ENCODE peak calls at places on chromosomes 4 and X, in ten cellular contexts. One of them, this sample, is unnamed.

GRCh38 chr4:161419822-161420221 is 744.0 kb downstream of the FSTL5 start:
- DNase-seq in Panc1: no peak
- DNase-seq in HCT116: no peak
- DNase-seq in AG09309: no peak
- DNase-seq in fibroblast of the aortic adventitia: no peak
- DNase-seq in lower leg skin: no peak
- DNase-seq in mucosa of descending colon: peak
- DNase-seq in heart left ventricle: no peak
- DNase-seq in retinal pigment epithelial cell: no peak
- DNase-seq in cardiac muscle cell: no peak
- DNase-seq in this sample: no peak

GRCh38 chr4:142959156-142959555 is 113.1 kb upstream of the INPP4B start:
- DNase-seq in cardiac muscle cell: no peak
- DNase-seq in mucosa of descending colon: no peak
- DNase-seq in HCT116: no peak
- DNase-seq in retinal pigment epithelial cell: peak
- DNase-seq in lower leg skin: no peak
- DNase-seq in fibroblast of the aortic adventitia: no peak
- DNase-seq in heart left ventricle: no peak
- DNase-seq in AG09309: no peak
- DNase-seq in Panc1: no peak
- DNase-seq in this sample: no peak

GRCh38 chr4:7956306-7957112 is 16.8 kb upstream of the AFAP1 start:
- DNase-seq in heart left ventricle: peak
- DNase-seq in fibroblast of the aortic adventitia: peak
- DNase-seq in mucosa of descending colon: no peak
- DNase-seq in lower leg skin: no peak
- DNase-seq in HCT116: no peak
- DNase-seq in cardiac muscle cell: no peak
- DNase-seq in Panc1: no peak
- DNase-seq in AG09309: no peak
- DNase-seq in retinal pigment epithelial cell: no peak
- DNase-seq in this sample: no peak

GRCh38 chrX:19683817-19684216 is 168.5 kb upstream of the MAP3K15 start:
- DNase-seq in HCT116: no peak
- DNase-seq in lower leg skin: no peak
- DNase-seq in fibroblast of the aortic adventitia: no peak
- DNase-seq in mucosa of descending colon: no peak
- DNase-seq in retinal pigment epithelial cell: no peak
- DNase-seq in heart left ventricle: no peak
- DNase-seq in cardiac muscle cell: no peak
- DNase-seq in Panc1: no peak
- DNase-seq in AG09309: no peak
- DNase-seq in this sample: no peak

GRCh38 chr4:181810658-181811057 is 432.5 kb upstream of the TENM3 start:
- DNase-seq in AG09309: no peak
- DNase-seq in cardiac muscle cell: no peak
- DNase-seq in heart left ventricle: no peak
- DNase-seq in mucosa of descending colon: no peak
- DNase-seq in lower leg skin: no peak
- DNase-seq in retinal pigment epithelial cell: no peak
- DNase-seq in HCT116: no peak
- DNase-seq in Panc1: no peak
- DNase-seq in fibroblast of the aortic adventitia: no peak
- DNase-seq in this sample: no peak

GRCh38 chr4:2591189-2591588 is 54.7 kb downstream of the FAM193A start:
- DNase-seq in HCT116: no peak
- DNase-seq in heart left ventricle: no peak
- DNase-seq in AG09309: peak
- DNase-seq in cardiac muscle cell: peak
- DNase-seq in fibroblast of the aortic adventitia: peak
- DNase-seq in Panc1: no peak
- DNase-seq in mucosa of descending colon: no peak
- DNase-seq in retinal pigment epithelial cell: peak
- DNase-seq in lower leg skin: no peak
- DNase-seq in this sample: no peak

GRCh38 chr4:71261001-71261400 is 77.8 kb upstream of the SLC4A4 start:
- DNase-seq in lower leg skin: no peak
- DNase-seq in mucosa of descending colon: no peak
- DNase-seq in heart left ventricle: peak
- DNase-seq in HCT116: no peak
- DNase-seq in retinal pigment epithelial cell: no peak
- DNase-seq in cardiac muscle cell: no peak
- DNase-seq in AG09309: no peak
- DNase-seq in Panc1: no peak
- DNase-seq in fibroblast of the aortic adventitia: no peak
- DNase-seq in this sample: no peak

GRCh38 chr4:144504853-144505252 is 141.1 kb upstream of the HHIP start:
- DNase-seq in heart left ventricle: no peak
- DNase-seq in mucosa of descending colon: no peak
- DNase-seq in fibroblast of the aortic adventitia: no peak
- DNase-seq in AG09309: no peak
- DNase-seq in lower leg skin: no peak
- DNase-seq in retinal pigment epithelial cell: no peak
- DNase-seq in HCT116: no peak
- DNase-seq in Panc1: no peak
- DNase-seq in cardiac muscle cell: no peak
- DNase-seq in this sample: no peak

GRCh38 chr4:17758459-17758858 is 23.0 kb downstream of the FAM184B start:
- DNase-seq in lower leg skin: no peak
- DNase-seq in fibroblast of the aortic adventitia: no peak
- DNase-seq in AG09309: no peak
- DNase-seq in Panc1: no peak
- DNase-seq in retinal pigment epithelial cell: no peak
- DNase-seq in HCT116: no peak
- DNase-seq in heart left ventricle: no peak
- DNase-seq in cardiac muscle cell: no peak
- DNase-seq in mucosa of descending colon: no peak
- DNase-seq in this sample: no peak

GRCh38 chr4:186192068-186192751 is 843 bp downstream of the CYP4V2 start:
- DNase-seq in heart left ventricle: peak
- DNase-seq in fibroblast of the aortic adventitia: peak
- DNase-seq in Panc1: no peak
- DNase-seq in mucosa of descending colon: peak
- DNase-seq in AG09309: no peak
- DNase-seq in cardiac muscle cell: peak
- DNase-seq in lower leg skin: peak
- DNase-seq in HCT116: no peak
- DNase-seq in retinal pigment epithelial cell: no peak
- DNase-seq in this sample: no peak

GRCh38 chr4:139256349-139256748 is 23.7 kb downstream of the MGARP start:
- DNase-seq in mucosa of descending colon: no peak
- DNase-seq in cardiac muscle cell: no peak
- DNase-seq in HCT116: no peak
- DNase-seq in fibroblast of the aortic adventitia: no peak
- DNase-seq in lower leg skin: no peak
- DNase-seq in heart left ventricle: no peak
- DNase-seq in AG09309: no peak
- DNase-seq in Panc1: no peak
- DNase-seq in retinal pigment epithelial cell: no peak
- DNase-seq in this sample: no peak

GRCh38 chr4:60962286-60962685 is 237.8 kb upstream of the ADGRL3 start:
- DNase-seq in AG09309: no peak
- DNase-seq in heart left ventricle: no peak
- DNase-seq in fibroblast of the aortic adventitia: no peak
- DNase-seq in cardiac muscle cell: no peak
- DNase-seq in lower leg skin: no peak
- DNase-seq in mucosa of descending colon: no peak
- DNase-seq in HCT116: no peak
- DNase-seq in Panc1: no peak
- DNase-seq in retinal pigment epithelial cell: no peak
- DNase-seq in this sample: no peak

DNA sequence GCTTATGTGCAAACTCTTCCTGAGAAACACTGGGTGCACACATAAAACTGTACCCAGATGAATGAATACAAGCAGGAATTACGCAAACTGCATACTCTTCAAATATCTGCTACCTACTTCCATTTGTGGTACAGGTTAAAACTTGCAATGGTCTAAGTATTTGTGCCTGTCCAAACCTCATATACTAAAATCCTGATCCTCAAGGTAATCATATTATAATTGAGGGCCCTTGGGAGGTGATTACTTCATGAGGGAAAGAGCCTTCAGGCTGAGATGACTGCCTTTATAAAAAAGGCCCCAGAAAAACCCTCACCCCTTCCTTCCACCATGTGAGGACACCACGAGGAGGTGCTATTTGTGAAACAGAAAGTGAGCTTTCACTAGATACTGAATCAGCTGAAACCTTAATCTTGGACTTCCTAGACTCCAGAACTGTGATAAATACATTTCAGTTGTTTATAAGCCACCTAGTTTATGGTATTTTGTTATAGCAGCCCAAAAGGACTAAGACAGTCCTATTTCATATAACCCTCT is 1977.2 kb downstream of the PCDH7 start:
- DNase-seq in HCT116: no peak
- DNase-seq in fibroblast of the aortic adventitia: no peak
- DNase-seq in retinal pigment epithelial cell: no peak
- DNase-seq in mucosa of descending colon: no peak
- DNase-seq in AG09309: no peak
- DNase-seq in heart left ventricle: no peak
- DNase-seq in Panc1: no peak
- DNase-seq in cardiac muscle cell: no peak
- DNase-seq in lower leg skin: no peak
- DNase-seq in this sample: no peak
- TF ChIP-seq CTCF in HCT116: peak
- TF ChIP-seq CTCF in fibroblast of the aortic adventitia: no peak
- TF ChIP-seq CTCF in retinal pigment epithelial cell: no peak
- TF ChIP-seq CTCF in mucosa of descending colon: no peak
- TF ChIP-seq CTCF in AG09309: no peak
- TF ChIP-seq CTCF in heart left ventricle: no peak
- TF ChIP-seq CTCF in Panc1: no peak
- TF ChIP-seq CTCF in cardiac muscle cell: no peak
- TF ChIP-seq CTCF in lower leg skin: no peak
- TF ChIP-seq CTCF in this sample: no peak

GRCh38 chr4:6702761-6703160 is 6.9 kb downstream of the MRFAP1L1 start:
- DNase-seq in retinal pigment epithelial cell: no peak
- DNase-seq in lower leg skin: no peak
- DNase-seq in fibroblast of the aortic adventitia: no peak
- DNase-seq in Panc1: no peak
- DNase-seq in cardiac muscle cell: no peak
- DNase-seq in heart left ventricle: no peak
- DNase-seq in HCT116: no peak
- DNase-seq in mucosa of descending colon: no peak
- DNase-seq in AG09309: no peak
- DNase-seq in this sample: no peak

GRCh38 chr4:6699903-6700302 is 6.2 kb downstream of the S100P start:
- DNase-seq in cardiac muscle cell: no peak
- DNase-seq in heart left ventricle: no peak
- DNase-seq in retinal pigment epithelial cell: no peak
- DNase-seq in mucosa of descending colon: no peak
- DNase-seq in fibroblast of the aortic adventitia: no peak
- DNase-seq in lower leg skin: no peak
- DNase-seq in Panc1: no peak
- DNase-seq in AG09309: no peak
- DNase-seq in HCT116: no peak
- DNase-seq in this sample: no peak

GRCh38 chr4:6705638-6706037 is 4.0 kb downstream of the MRFAP1L1 start:
- DNase-seq in cardiac muscle cell: no peak
- DNase-seq in retinal pigment epithelial cell: no peak
- DNase-seq in Panc1: no peak
- DNase-seq in HCT116: no peak
- DNase-seq in AG09309: no peak
- DNase-seq in mucosa of descending colon: no peak
- DNase-seq in fibroblast of the aortic adventitia: no peak
- DNase-seq in lower leg skin: no peak
- DNase-seq in heart left ventricle: no peak
- DNase-seq in this sample: no peak

GRCh38 chr4:6703786-6704185 is 5.9 kb downstream of the MRFAP1L1 start:
- DNase-seq in Panc1: no peak
- DNase-seq in mucosa of descending colon: no peak
- DNase-seq in HCT116: no peak
- DNase-seq in lower leg skin: no peak
- DNase-seq in AG09309: no peak
- DNase-seq in cardiac muscle cell: no peak
- DNase-seq in fibroblast of the aortic adventitia: no peak
- DNase-seq in heart left ventricle: no peak
- DNase-seq in retinal pigment epithelial cell: no peak
- DNase-seq in this sample: no peak

DNA sequence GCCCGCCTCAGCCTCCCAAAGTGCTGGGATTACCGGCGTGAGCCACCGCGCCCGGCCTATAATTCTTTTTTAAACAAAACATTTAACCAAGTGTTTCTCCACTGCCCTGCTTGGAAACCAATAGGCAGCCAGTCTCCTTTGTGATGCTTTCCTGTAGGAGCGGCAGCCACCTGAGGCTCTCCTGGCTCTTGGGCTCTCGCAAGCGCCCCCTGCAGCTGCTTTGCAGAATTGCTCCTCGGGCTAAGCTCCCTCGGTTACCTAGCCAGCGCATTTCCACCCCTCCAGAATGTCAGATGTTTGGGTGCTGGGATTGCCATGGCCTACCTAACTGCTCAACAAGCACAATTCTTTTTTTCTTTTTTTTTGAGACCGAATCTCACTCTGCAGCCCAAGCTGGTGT is 7.7 kb downstream of the S100P start:
- DNase-seq in AG09309: no peak
- DNase-seq in Panc1: no peak
- DNase-seq in lower leg skin: no peak
- DNase-seq in HCT116: no peak
- DNase-seq in heart left ventricle: no peak
- DNase-seq in fibroblast of the aortic adventitia: no peak
- DNase-seq in retinal pigment epithelial cell: no peak
- DNase-seq in cardiac muscle cell: no peak
- DNase-seq in mucosa of descending colon: no peak
- DNase-seq in this sample: no peak
- TF ChIP-seq CTCF in AG09309: peak
- TF ChIP-seq CTCF in Panc1: peak
- TF ChIP-seq CTCF in lower leg skin: no peak
- TF ChIP-seq CTCF in HCT116: peak
- TF ChIP-seq CTCF in heart left ventricle: no peak
- TF ChIP-seq CTCF in fibroblast of the aortic adventitia: peak
- TF ChIP-seq CTCF in retinal pigment epithelial cell: peak
- TF ChIP-seq CTCF in cardiac muscle cell: peak
- TF ChIP-seq CTCF in mucosa of descending colon: no peak
- TF ChIP-seq CTCF in this sample: peak

GRCh38 chr4:188987011-188987410 is 847.8 kb downstream of the TRIML1 start:
- DNase-seq in cardiac muscle cell: no peak
- DNase-seq in HCT116: no peak
- DNase-seq in heart left ventricle: no peak
- DNase-seq in AG09309: no peak
- DNase-seq in Panc1: no peak
- DNase-seq in mucosa of descending colon: no peak
- DNase-seq in lower leg skin: no peak
- DNase-seq in retinal pigment epithelial cell: no peak
- DNase-seq in fibroblast of the aortic adventitia: no peak
- DNase-seq in this sample: no peak
- TF ChIP-seq CTCF in cardiac muscle cell: no peak
- TF ChIP-seq CTCF in HCT116: no peak
- TF ChIP-seq CTCF in heart left ventricle: no peak
- TF ChIP-seq CTCF in AG09309: no peak
- TF ChIP-seq CTCF in Panc1: no peak
- TF ChIP-seq CTCF in mucosa of descending colon: no peak
- TF ChIP-seq CTCF in lower leg skin: no peak
- TF ChIP-seq CTCF in retinal pigment epithelial cell: no peak
- TF ChIP-seq CTCF in fibroblast of the aortic adventitia: no peak
- TF ChIP-seq CTCF in this sample: no peak

DNA sequence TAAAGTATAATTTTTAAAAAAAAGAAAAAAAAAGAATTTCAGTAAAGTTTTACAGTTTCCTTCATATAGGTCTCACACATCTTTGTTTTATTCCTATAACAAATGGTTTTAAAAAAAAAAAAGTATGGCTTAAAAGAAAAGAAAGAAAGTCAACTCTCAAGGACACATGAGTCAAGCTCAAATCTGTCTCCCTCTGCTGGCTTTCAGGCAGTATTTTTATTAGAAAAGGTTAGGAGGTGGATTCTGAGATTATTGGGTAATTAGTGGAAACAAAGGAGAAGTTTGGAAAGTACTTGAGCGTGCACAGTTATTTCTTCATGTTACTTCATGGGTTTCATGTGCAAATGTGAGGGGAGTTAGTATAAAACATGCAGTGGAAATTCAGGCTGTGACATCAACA is 36.6 kb upstream of the BTC start:
- DNase-seq in retinal pigment epithelial cell: no peak
- DNase-seq in mucosa of descending colon: no peak
- DNase-seq in heart left ventricle: no peak
- DNase-seq in fibroblast of the aortic adventitia: no peak
- DNase-seq in Panc1: no peak
- DNase-seq in lower leg skin: no peak
- DNase-seq in HCT116: no peak
- DNase-seq in AG09309: no peak
- DNase-seq in cardiac muscle cell: no peak
- DNase-seq in this sample: no peak
- TF ChIP-seq CTCF in retinal pigment epithelial cell: peak
- TF ChIP-seq CTCF in mucosa of descending colon: no peak
- TF ChIP-seq CTCF in heart left ventricle: no peak
- TF ChIP-seq CTCF in fibroblast of the aortic adventitia: peak
- TF ChIP-seq CTCF in Panc1: peak
- TF ChIP-seq CTCF in lower leg skin: no peak
- TF ChIP-seq CTCF in HCT116: peak
- TF ChIP-seq CTCF in AG09309: peak
- TF ChIP-seq CTCF in cardiac muscle cell: peak
- TF ChIP-seq CTCF in this sample: peak